ENCODE peak calls at places on chromosomes 1 and 21, in eight cellular contexts. One of them, this sample, is unnamed.
A peak's percentile ranks its signal among the peaks of the same experiment; 100 is the strongest.

GRCh38 chr1:69090170-69090569 is 477.6 kb upstream of the LRRC7 start:
- DNase-seq in upper lobe of left lung: no peak
- DNase-seq in HCT116: no peak
- DNase-seq in IMR-90: no peak
- DNase-seq in transverse colon: no peak
- DNase-seq in A549: no peak
- DNase-seq in lower leg skin: no peak
- DNase-seq in H54: no peak
- DNase-seq in this sample: no peak

GRCh38 chr1:187053876-187054275 is 225.1 kb downstream of the PLA2G4A start:
- DNase-seq in A549: no peak
- DNase-seq in H54: no peak
- DNase-seq in IMR-90: no peak
- DNase-seq in lower leg skin: no peak
- DNase-seq in HCT116: no peak
- DNase-seq in upper lobe of left lung: no peak
- DNase-seq in transverse colon: no peak
- DNase-seq in this sample: no peak

GRCh38 chr1:53361541-53361961 is 33.7 kb upstream of the LRP8 start:
- DNase-seq in A549: no peak
- DNase-seq in transverse colon: no peak
- DNase-seq in lower leg skin: peak; percentile 69
- DNase-seq in H54: no peak
- DNase-seq in HCT116: no peak
- DNase-seq in upper lobe of left lung: peak; percentile 18
- DNase-seq in IMR-90: no peak
- DNase-seq in this sample: no peak

GRCh38 chr21:37593015-37593414 is 226.4 kb downstream of the DYRK1A start:
- DNase-seq in A549: no peak
- DNase-seq in H54: no peak
- DNase-seq in HCT116: no peak
- DNase-seq in upper lobe of left lung: no peak
- DNase-seq in IMR-90: no peak
- DNase-seq in lower leg skin: peak; percentile 39
- DNase-seq in transverse colon: no peak
- DNase-seq in this sample: no peak

GRCh38 chr21:42048870-42049577 is 22.1 kb upstream of the UMODL1 start:
- DNase-seq in IMR-90: no peak
- DNase-seq in HCT116: no peak
- DNase-seq in A549: no peak
- DNase-seq in H54: no peak
- DNase-seq in lower leg skin: no peak
- DNase-seq in upper lobe of left lung: no peak
- DNase-seq in transverse colon: no peak
- DNase-seq in this sample: no peak

GRCh38 chr1:173392895-173393654 is 84.1 kb upstream of the PRDX6 start:
- DNase-seq in lower leg skin: no peak
- DNase-seq in A549: peak; percentile 53
- DNase-seq in transverse colon: no peak
- DNase-seq in HCT116: peak; percentile 28
- DNase-seq in H54: peak; percentile 32
- DNase-seq in IMR-90: peak; percentile 90
- DNase-seq in upper lobe of left lung: no peak
- DNase-seq in this sample: no peak

GRCh38 chr1:15966081-15966955 is 9.6 kb downstream of the ZBTB17 start:
- DNase-seq in transverse colon: peak; percentile 37
- DNase-seq in H54: no peak
- DNase-seq in A549: no peak
- DNase-seq in upper lobe of left lung: peak; percentile 78
- DNase-seq in IMR-90: peak; percentile 79
- DNase-seq in lower leg skin: peak; percentile 85
- DNase-seq in HCT116: no peak
- DNase-seq in this sample: peak; percentile 40

GRCh38 chr1:58431847-58432246 is 114.7 kb downstream of the OMA1 start:
- DNase-seq in IMR-90: no peak
- DNase-seq in upper lobe of left lung: no peak
- DNase-seq in transverse colon: no peak
- DNase-seq in lower leg skin: no peak
- DNase-seq in H54: no peak
- DNase-seq in HCT116: no peak
- DNase-seq in A549: no peak
- DNase-seq in this sample: no peak

GRCh38 chr1:1253972-1254666 is 7.6 kb upstream of the C1QTNF12 start:
- DNase-seq in HCT116: no peak
- DNase-seq in lower leg skin: no peak
- DNase-seq in H54: no peak
- DNase-seq in IMR-90: no peak
- DNase-seq in A549: no peak
- DNase-seq in transverse colon: no peak
- DNase-seq in upper lobe of left lung: no peak
- DNase-seq in this sample: no peak

GRCh38 chr1:246516126-246516525 is 9.0 kb upstream of the SMYD3 start:
- DNase-seq in upper lobe of left lung: no peak
- DNase-seq in IMR-90: no peak
- DNase-seq in H54: no peak
- DNase-seq in HCT116: no peak
- DNase-seq in lower leg skin: peak; percentile 9
- DNase-seq in A549: no peak
- DNase-seq in transverse colon: no peak
- DNase-seq in this sample: no peak

GRCh38 chr1:151130837-151131586 is 15.4 kb downstream of the SEMA6C start:
- DNase-seq in lower leg skin: peak; percentile 96
- DNase-seq in IMR-90: peak; percentile 32
- DNase-seq in H54: no peak
- DNase-seq in upper lobe of left lung: peak; percentile 85
- DNase-seq in transverse colon: peak; percentile 84
- DNase-seq in A549: no peak
- DNase-seq in HCT116: no peak
- DNase-seq in this sample: peak; percentile 81
- TF ChIP-seq POLR2A in lower leg skin: no peak
- TF ChIP-seq POLR2A in IMR-90: no peak
- TF ChIP-seq POLR2A in H54: no peak
- TF ChIP-seq POLR2A in upper lobe of left lung: no peak
- TF ChIP-seq POLR2A in transverse colon: no peak
- TF ChIP-seq POLR2A in A549: no peak
- TF ChIP-seq POLR2A in HCT116: no peak
- TF ChIP-seq POLR2A in this sample: peak; percentile 39

DNA sequence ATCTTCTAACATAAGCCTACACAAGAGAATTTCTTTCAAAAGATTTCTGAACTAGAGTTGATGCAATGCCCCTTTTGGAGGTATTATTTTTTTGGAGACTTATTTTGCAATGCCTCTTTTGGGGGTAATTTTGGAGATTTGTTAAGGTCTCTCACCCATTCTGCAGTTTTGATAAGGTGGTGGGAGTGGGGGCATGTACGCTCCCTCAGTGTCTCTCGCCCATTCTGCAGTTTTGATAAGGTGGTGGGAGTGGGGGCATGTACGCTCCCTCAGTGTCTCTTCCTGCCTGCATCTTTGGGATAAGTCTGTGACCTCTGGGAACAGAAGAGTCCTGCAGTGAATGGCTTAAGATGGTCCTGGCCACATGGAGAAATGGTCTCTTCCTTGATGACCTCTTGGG is 312.2 kb downstream of the ZP4 start:
- DNase-seq in IMR-90: no peak
- DNase-seq in A549: no peak
- DNase-seq in lower leg skin: no peak
- DNase-seq in transverse colon: no peak
- DNase-seq in H54: no peak
- DNase-seq in upper lobe of left lung: no peak
- DNase-seq in HCT116: no peak
- DNase-seq in this sample: no peak
- TF ChIP-seq POLR2A in IMR-90: no peak
- TF ChIP-seq POLR2A in A549: no peak
- TF ChIP-seq POLR2A in lower leg skin: no peak
- TF ChIP-seq POLR2A in transverse colon: no peak
- TF ChIP-seq POLR2A in H54: no peak
- TF ChIP-seq POLR2A in upper lobe of left lung: no peak
- TF ChIP-seq POLR2A in HCT116: no peak
- TF ChIP-seq POLR2A in this sample: no peak

GRCh38 chr1:92840600-92840999 is 8.8 kb downstream of the RPL5 start:
- DNase-seq in A549: no peak
- DNase-seq in upper lobe of left lung: no peak
- DNase-seq in lower leg skin: no peak
- DNase-seq in transverse colon: no peak
- DNase-seq in H54: no peak
- DNase-seq in HCT116: no peak
- DNase-seq in IMR-90: no peak
- DNase-seq in this sample: no peak

GRCh38 chr1:92844439-92844838 is 12.6 kb downstream of the RPL5 start:
- DNase-seq in HCT116: no peak
- DNase-seq in upper lobe of left lung: no peak
- DNase-seq in H54: no peak
- DNase-seq in lower leg skin: no peak
- DNase-seq in IMR-90: no peak
- DNase-seq in A549: no peak
- DNase-seq in transverse colon: no peak
- DNase-seq in this sample: no peak

GRCh38 chr1:92843429-92844352 is 11.9 kb downstream of the RPL5 start:
- DNase-seq in transverse colon: no peak
- DNase-seq in A549: no peak
- DNase-seq in IMR-90: no peak
- DNase-seq in upper lobe of left lung: no peak
- DNase-seq in lower leg skin: no peak
- DNase-seq in HCT116: no peak
- DNase-seq in H54: no peak
- DNase-seq in this sample: no peak

GRCh38 chr1:92843046-92843423 is 11.2 kb downstream of the RPL5 start:
- DNase-seq in transverse colon: no peak
- DNase-seq in lower leg skin: no peak
- DNase-seq in upper lobe of left lung: no peak
- DNase-seq in A549: no peak
- DNase-seq in HCT116: no peak
- DNase-seq in IMR-90: no peak
- DNase-seq in H54: no peak
- DNase-seq in this sample: no peak

DNA sequence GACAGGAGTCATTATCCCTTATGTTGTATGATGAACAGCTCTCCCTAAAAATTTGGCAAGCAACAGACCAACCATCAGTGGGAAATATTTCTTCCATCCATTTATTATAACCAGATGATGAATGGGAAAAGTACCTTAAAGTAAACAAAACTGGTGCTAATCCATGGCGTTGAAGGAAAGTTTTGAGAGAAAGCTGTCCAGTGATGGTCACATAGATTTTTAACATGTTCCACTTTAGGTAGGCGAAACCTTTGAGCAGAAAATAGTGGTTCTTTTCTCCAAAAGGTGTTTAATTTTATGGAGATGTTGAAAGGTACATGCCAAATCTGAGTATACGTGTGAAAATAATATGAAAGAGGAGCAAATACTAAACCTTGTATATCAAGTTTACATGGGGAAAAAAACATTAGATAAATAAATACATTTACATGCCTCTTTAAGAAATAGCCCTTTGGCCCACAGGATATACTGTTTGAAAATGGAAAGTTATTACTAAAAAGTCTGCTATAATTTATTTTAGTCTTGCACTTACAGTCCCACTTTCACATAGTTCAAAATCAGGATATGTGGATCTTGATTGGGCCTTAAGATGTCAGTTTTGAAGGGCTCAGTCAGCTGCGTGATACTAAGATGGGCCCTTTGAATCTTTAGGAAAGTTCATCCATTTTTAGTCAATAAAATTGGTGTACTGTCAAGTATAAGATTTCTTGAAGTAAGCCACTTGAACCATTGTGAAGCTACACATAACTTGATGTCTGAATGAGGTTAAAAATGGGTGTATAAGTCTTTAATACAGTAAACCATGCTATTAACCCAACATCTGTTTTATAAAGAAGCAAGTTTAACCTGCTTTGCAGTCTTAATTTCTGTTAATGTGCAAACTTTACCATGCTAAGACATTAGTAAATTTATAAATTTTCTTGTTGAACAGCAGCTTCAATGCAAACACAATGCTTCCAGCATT is 10.5 kb downstream of the RPL5 start:
- DNase-seq in H54: no peak
- DNase-seq in transverse colon: no peak
- DNase-seq in upper lobe of left lung: no peak
- DNase-seq in lower leg skin: no peak
- DNase-seq in IMR-90: no peak
- DNase-seq in HCT116: no peak
- DNase-seq in A549: no peak
- DNase-seq in this sample: no peak
- TF ChIP-seq POLR2A in H54: no peak
- TF ChIP-seq POLR2A in transverse colon: no peak
- TF ChIP-seq POLR2A in upper lobe of left lung: no peak
- TF ChIP-seq POLR2A in lower leg skin: no peak
- TF ChIP-seq POLR2A in IMR-90: no peak
- TF ChIP-seq POLR2A in HCT116: no peak
- TF ChIP-seq POLR2A in A549: no peak
- TF ChIP-seq POLR2A in this sample: no peak

GRCh38 chr1:33181906-33182305 is at the start of gene TRIM62:
- DNase-seq in A549: peak; percentile 65
- DNase-seq in HCT116: peak; percentile 63
- DNase-seq in lower leg skin: peak; percentile 95
- DNase-seq in transverse colon: peak; percentile 91
- DNase-seq in H54: peak; percentile 88
- DNase-seq in IMR-90: peak; percentile 85
- DNase-seq in upper lobe of left lung: peak; percentile 92
- DNase-seq in this sample: peak; percentile 80
- TF ChIP-seq POLR2A in A549: peak; percentile 38
- TF ChIP-seq POLR2A in HCT116: no peak
- TF ChIP-seq POLR2A in lower leg skin: no peak
- TF ChIP-seq POLR2A in transverse colon: peak; percentile 61
- TF ChIP-seq POLR2A in H54: peak; percentile 38
- TF ChIP-seq POLR2A in IMR-90: no peak
- TF ChIP-seq POLR2A in upper lobe of left lung: no peak
- TF ChIP-seq POLR2A in this sample: peak; percentile 67